ENCODE peak calls at places on chromosomes 12 and 14, in five cellular contexts. L, N, V, I and G are unnamed samples.

GRCh38 chr12:105281694-105282049 is 45.7 kb upstream of the APPL2 start:
- DNase-seq in L (no peak), N (no peak), V (no peak), I (no peak), G (no peak)

GRCh38 chr12:116091579-116091978 is 185.9 kb downstream of the MED13L start:
- DNase-seq in L (no peak), N (no peak), V (no peak), I (no peak), G (no peak)

GRCh38 chr14:61280526-61281185 is 482 bp downstream of the TMEM30B start:
- DNase-seq in L (peak; percentile 18), N (peak; percentile 50), V (peak; percentile 65), I (peak; percentile 80), G (peak; percentile 73)

GRCh38 chr12:116784238-116784612 is 46.1 kb downstream of the RNFT2 start:
- DNase-seq in L (no peak), N (no peak), V (no peak), I (no peak), G (no peak)

GRCh38 chr12:125161712-125162023 is 96.4 kb downstream of the AACS start:
- DNase-seq in L (no peak), N (no peak), V (no peak), I (no peak), G (no peak)

GRCh38 chr12:42102720-42103119 is 42.0 kb downstream of the GXYLT1 start:
- DNase-seq in L (no peak), N (no peak), V (no peak), I (no peak), G (no peak)

GRCh38 chr14:96424104-96424989 is 32.4 kb downstream of the AK7 start:
- DNase-seq in L (peak; percentile 59), N (peak; percentile 84), V (no peak), I (no peak), G (no peak)

GRCh38 chr12:69524755-69525509 is 54.7 kb downstream of the FRS2 start:
- DNase-seq in L (no peak), N (no peak), V (no peak), I (no peak), G (no peak)

GRCh38 chr14:65321370-65321875 is 91.1 kb upstream of the FUT8 start:
- DNase-seq in L (no peak), N (no peak), V (no peak), I (no peak), G (no peak)

GRCh38 chr12:10405294-10405693 is 4.3 kb downstream of the KLRC4 start:
- DNase-seq in L (no peak), N (no peak), V (no peak), I (no peak), G (no peak)

GRCh38 chr14:20347747-20348146 is 4.3 kb downstream of the PARP2 start:
- DNase-seq in L (no peak), N (no peak), V (no peak), I (no peak), G (no peak)

GRCh38 chr14:69355955-69356321 is 42.2 kb downstream of the ERH start:
- DNase-seq in L (no peak), N (peak; percentile 25), V (no peak), I (no peak), G (no peak)

GRCh38 chr12:125065021-125065752 is at the start of gene AACS:
- DNase-seq in L (peak; percentile 49), N (peak; percentile 83), V (peak; percentile 77), I (peak; percentile 72), G (peak; percentile 70)

GRCh38 chr12:11880424-11880823 is 190.3 kb upstream of the BCL2L14 start:
- DNase-seq in L (no peak), N (no peak), V (no peak), I (no peak), G (no peak)

GRCh38 chr14:104390941-104391901 is 188.3 kb upstream of the C14orf180 start:
- DNase-seq in L (no peak), N (no peak), V (no peak), I (no peak), G (no peak)

GRCh38 chr14:98059106-98059505 is 1212.9 kb downstream of the BCL11B start:
- DNase-seq in L (no peak), N (no peak), V (no peak), I (no peak), G (no peak)

GRCh38 chr14:42378274-42378673 is 771.6 kb downstream of the LRFN5 start:
- DNase-seq in L (no peak), N (no peak), V (no peak), I (no peak), G (no peak)

GRCh38 chr12:3432868-3433267 is 58.1 kb upstream of the PRMT8 start:
- DNase-seq in L (no peak), N (no peak), V (no peak), I (no peak), G (no peak)

GRCh38 chr14:98189521-98189920 is 1082.5 kb downstream of the BCL11B start:
- DNase-seq in L (no peak), N (no peak), V (no peak), I (no peak), G (peak; percentile 29)

GRCh38 chr12:126952106-126953007 is 1314.6 kb upstream of the TMEM132C start:
- DNase-seq in L (no peak), N (peak; percentile 1), V (no peak), I (no peak), G (no peak)

GRCh38 chr14:38616959-38617358 is 361.1 kb upstream of the CLEC14A start:
- DNase-seq in L (no peak), N (no peak), V (no peak), I (no peak), G (no peak)

GRCh38 chr12:27841392-27841882 is 61.4 kb upstream of the MANSC4 start:
- DNase-seq in L (no peak), N (peak; percentile 29), V (no peak), I (no peak), G (no peak)

GRCh38 chr14:94761348-94761998 is 8.4 kb downstream of the GSC start:
- DNase-seq in L (no peak), N (no peak), V (no peak), I (no peak), G (no peak)

GRCh38 chr12:57883057-57883456 is 36.5 kb upstream of the CTDSP2 start:
- DNase-seq in L (no peak), N (no peak), V (no peak), I (no peak), G (no peak)

GRCh38 chr12:114925076-114925475 is 241.1 kb upstream of the TBX3 start:
- DNase-seq in L (no peak), N (no peak), V (no peak), I (no peak), G (no peak)

GRCh38 chr12:80087486-80088213 is 11.7 kb upstream of the OTOGL start:
- DNase-seq in L (no peak), N (no peak), V (no peak), I (no peak), G (no peak)

GRCh38 chr14:75487155-75487671 is 35.1 kb upstream of the BATF start:
- DNase-seq in L (no peak), N (no peak), V (no peak), I (no peak), G (no peak)

GRCh38 chr12:79546461-79547043 is 144.2 kb downstream of the PAWR start:
- DNase-seq in L (no peak), N (peak; percentile 7), V (no peak), I (no peak), G (no peak)

GRCh38 chr12:98948566-98948965 is 303.5 kb downstream of the APAF1 start:
- DNase-seq in L (no peak), N (no peak), V (no peak), I (no peak), G (no peak)

GRCh38 chr12:62802321-62802720 is 132.6 kb downstream of the PPM1H start:
- DNase-seq in L (no peak), N (no peak), V (no peak), I (no peak), G (no peak)

GRCh38 chr12:69417231-69417630 is 53.0 kb upstream of the FRS2 start:
- DNase-seq in L (no peak), N (no peak), V (no peak), I (no peak), G (no peak)

GRCh38 chr12:13165578-13166120 is 30.9 kb upstream of the EMP1 start:
- DNase-seq in L (no peak), N (peak; percentile 76), V (no peak), I (peak; percentile 57), G (peak; percentile 78)